ENCODE peak calls at places on chromosomes 4 and X, in nine cellular contexts. Q is endodermal cell, I is GM06990, W is left lobe of liver, R is HFF-Myc, L is A172, O is iris pigment epithelial cell, M is esophagus squamous epithelium, X is coronary artery. E is an unnamed sample.

GRCh38 chr4:89439533-89439932 is 131.9 kb upstream of the GPRIN3 start:
- DNase-seq in Q (no peak), I (no peak), W (no peak), R (no peak), L (no peak), O (peak), M (no peak), X (no peak), E (no peak)

GRCh38 chr4:40722576-40723161 is 27.1 kb upstream of the NSUN7 start:
- DNase-seq in Q (no peak), I (peak), W (no peak), R (no peak), L (no peak), O (peak), M (peak), X (no peak), E (no peak)

GRCh38 chr4:138311771-138312535 is 69.8 kb upstream of the SLC7A11 start:
- DNase-seq in Q (no peak), I (no peak), W (no peak), R (no peak), L (no peak), O (peak), M (no peak), X (no peak), E (no peak)

GRCh38 chr4:6546681-6547447 is 28.1 kb upstream of the MAN2B2 start:
- DNase-seq in Q (peak), I (peak), W (no peak), R (peak), L (peak), O (peak), M (no peak), X (no peak), E (no peak)

GRCh38 chr4:100174985-100175383 is 15.3 kb downstream of the DDIT4L start:
- DNase-seq in Q (no peak), I (no peak), W (no peak), R (no peak), L (no peak), O (no peak), M (no peak), X (no peak), E (no peak)

GRCh38 chr4:142826503-142827241 is 19.4 kb downstream of the INPP4B start:
- DNase-seq in Q (no peak), I (no peak), W (no peak), R (no peak), L (no peak), O (no peak), M (no peak), X (no peak), E (no peak)

GRCh38 chrX:9644335-9644734 is 121.3 kb downstream of the GPR143 start:
- DNase-seq in Q (no peak), I (peak), W (no peak), R (no peak), L (no peak), O (no peak), M (no peak), X (no peak), E (no peak)

GRCh38 chr4:14749910-14750309 is 252.4 kb upstream of the CPEB2 start:
- DNase-seq in Q (peak), I (no peak), W (peak), R (no peak), L (peak), O (peak), M (no peak), X (no peak), E (no peak)

GRCh38 chr4:128371004-128371777 is 83.6 kb upstream of the PGRMC2 start:
- DNase-seq in Q (no peak), I (no peak), W (no peak), R (no peak), L (no peak), O (no peak), M (no peak), X (no peak), E (no peak)

GRCh38 chr4:2378408-2378807 is 40.0 kb downstream of the ZFYVE28 start:
- DNase-seq in Q (no peak), I (no peak), W (no peak), R (no peak), L (no peak), O (no peak), M (no peak), X (no peak), E (no peak)

GRCh38 chrX:74422029-74422352 is 698 bp downstream of the SLC16A2 start:
- DNase-seq in Q (no peak), I (no peak), W (peak), R (no peak), L (no peak), O (no peak), M (no peak), X (no peak), E (no peak)

GRCh38 chr4:72568959-72569718 is at the start of gene ADAMTS3:
- DNase-seq in Q (peak), I (peak), W (no peak), R (no peak), L (no peak), O (peak), M (no peak), X (peak), E (peak)

GRCh38 chrX:9379697-9380551 is 84.9 kb upstream of the TBL1X start:
- DNase-seq in Q (no peak), I (no peak), W (no peak), R (peak), L (peak), O (peak), M (no peak), X (no peak), E (no peak)

GRCh38 chr4:32560306-32560705 is 1840.1 kb downstream of the PCDH7 start:
- DNase-seq in Q (no peak), I (no peak), W (no peak), R (no peak), L (no peak), O (peak), M (no peak), X (no peak), E (no peak)

GRCh38 chr4:130147618-130148017 is 1051.7 kb downstream of the C4orf33 start:
- DNase-seq in Q (peak), I (no peak), W (no peak), R (no peak), L (no peak), O (no peak), M (no peak), X (no peak), E (no peak)

GRCh38 chr4:68655764-68656444 is 14.5 kb downstream of the UGT2B15 start:
- DNase-seq in Q (no peak), I (no peak), W (no peak), R (no peak), L (no peak), O (no peak), M (no peak), X (no peak), E (no peak)

GRCh38 chrX:12210196-12210815 is 72.0 kb downstream of the FRMPD4 start:
- DNase-seq in Q (no peak), I (no peak), W (no peak), R (no peak), L (peak), O (peak), M (no peak), X (no peak), E (no peak)

GRCh38 chrX:137926090-137926489 is 360.2 kb downstream of the ZIC3 start:
- DNase-seq in Q (peak), I (no peak), W (no peak), R (no peak), L (no peak), O (no peak), M (no peak), X (no peak), E (no peak)

GRCh38 chrX:15495801-15496200 is 2.7 kb upstream of the PIR start:
- DNase-seq in Q (no peak), I (no peak), W (no peak), R (no peak), L (no peak), O (no peak), M (no peak), X (no peak), E (no peak)

GRCh38 chr4:78288327-78288726 is 231.2 kb downstream of the FRAS1 start:
- DNase-seq in Q (no peak), I (no peak), W (no peak), R (no peak), L (no peak), O (no peak), M (no peak), X (no peak), E (no peak)

GRCh38 chrX:28787206-28787605 is 200.0 kb downstream of the IL1RAPL1 start:
- DNase-seq in Q (no peak), I (no peak), W (no peak), R (peak), L (peak), O (peak), M (no peak), X (no peak), E (no peak)

E was measured in suprapubic skin.